ENCODE peak calls at places on chromosome 11, in ten cellular contexts. O is upper lobe of left lung, G is A549, L is H1, T is GM12878, K is ovary, J is transverse colon, F is tibial nerve, H is stomach, Q is suprapubic skin. B is an unnamed sample.
A peak's percentile ranks its signal among the peaks of the same experiment; 100 is the strongest.

GRCh38 chr11:107494036-107494435 is 36.4 kb upstream of the CWF19L2 start:
- DNase-seq in O (no peak), F (no peak), L (no peak), J (no peak), G (no peak), H (no peak), K (no peak), T (no peak), Q (no peak), B (no peak)

GRCh38 chr11:122197055-122197987 is 81.3 kb upstream of the BLID start:
- DNase-seq in O (no peak), K (peak; percentile 39), L (no peak), G (peak; percentile 87), F (no peak), Q (no peak), J (no peak), H (no peak), T (no peak), B (no peak)

GRCh38 chr11:104534268-104534667 is 364.0 kb downstream of the CASP12 start:
- DNase-seq in Q (no peak), J (no peak), K (no peak), T (no peak), G (peak; percentile 26), F (no peak), H (no peak), O (no peak), L (no peak), B (no peak)

GRCh38 chr11:76602431-76602861 is 68.1 kb downstream of the LRRC32 start:
- DNase-seq in G (no peak), L (peak; percentile 33), T (no peak), H (no peak), J (peak; percentile 82), F (no peak), O (peak; percentile 49), Q (peak; percentile 87), K (peak; percentile 84), B (no peak)

GRCh38 chr11:101715281-101715680 is 131.5 kb upstream of the TRPC6 start:
- DNase-seq in L (no peak), F (no peak), Q (no peak), H (no peak), J (no peak), T (no peak), G (no peak), K (no peak), O (no peak), B (no peak)

GRCh38 chr11:92787638-92788037 is 181.8 kb upstream of the MTNR1B start:
- DNase-seq in H (no peak), G (no peak), T (no peak), L (no peak), Q (no peak), K (no peak), J (no peak), O (no peak), F (no peak), B (no peak)

GRCh38 chr11:96337541-96338530 is 5.2 kb downstream of the MAML2 start:
- DNase-seq in J (no peak), F (no peak), O (peak; percentile 79), L (no peak), K (no peak), T (no peak), G (no peak), Q (no peak), H (no peak), B (no peak)

GRCh38 chr11:45674481-45675190 is 9.2 kb upstream of the CHST1 start:
- DNase-seq in F (no peak), H (no peak), T (no peak), L (no peak), G (no peak), O (no peak), K (no peak), Q (no peak), J (no peak), B (peak; percentile 56)

GRCh38 chr11:113384551-113384950 is 3.0 kb upstream of the ANKK1 start:
- DNase-seq in T (no peak), J (no peak), H (no peak), O (peak; percentile 31), F (no peak), L (no peak), Q (no peak), G (peak; percentile 7), K (no peak), B (no peak)

GRCh38 chr11:18265949-18266348 is at the start of gene SAA1:
- DNase-seq in F (no peak), J (no peak), G (no peak), K (no peak), H (no peak), T (no peak), Q (no peak), L (no peak), O (peak; percentile 45), B (no peak)

GRCh38 chr11:45560935-45561330 is 104.5 kb downstream of the CHST1 start:
- DNase-seq in T (no peak), Q (no peak), L (no peak), K (no peak), F (no peak), H (no peak), J (no peak), O (no peak), G (no peak), B (no peak)

GRCh38 chr11:94740083-94740974 is 27.8 kb upstream of the AMOTL1 start:
- DNase-seq in J (peak; percentile 24), F (peak; percentile 40), L (peak; percentile 75), T (no peak), G (no peak), Q (peak; percentile 79), O (no peak), H (no peak), K (peak; percentile 42), B (peak; percentile 85)

GRCh38 chr11:22192642-22193347 is at the start of gene ANO5:
- DNase-seq in F (no peak), J (peak; percentile 74), Q (peak; percentile 55), K (peak; percentile 36), G (peak; percentile 73), H (peak; percentile 78), O (peak; percentile 64), T (no peak), L (peak; percentile 87), B (peak; percentile 81)

GRCh38 chr11:47998733-47999359 is 18.5 kb downstream of the PTPRJ start:
- DNase-seq in J (peak; percentile 56), K (no peak), F (no peak), O (no peak), T (no peak), Q (no peak), H (no peak), L (no peak), G (peak; percentile 75), B (no peak)
- H3K4me1 ChIP-seq in J (peaks cover 18% of the 10 kb centered on the region), K (no peaks in the 10 kb centered on the region), F (no peaks in the 10 kb centered on the region), O (peaks cover 18% of the 10 kb centered on the region), T (peaks cover 45% of the 10 kb centered on the region), Q (peaks cover 28% of the 10 kb centered on the region), H (peaks cover 59% of the 10 kb centered on the region), L (peaks cover 16% of the 10 kb centered on the region), G (peaks cover 97% of the 10 kb centered on the region), B (peaks cover 27% of the 10 kb centered on the region)

GRCh38 chr11:36010010-36010740 is 66.3 kb downstream of the LDLRAD3 start:
- DNase-seq in T (no peak), L (no peak), O (no peak), H (no peak), G (no peak), K (no peak), Q (no peak), F (no peak), J (no peak), B (no peak)
- TF ChIP-seq EP300 in T (no peak), L (no peak), O (no peak), H (no peak), G (no peak), K (no peak), Q (no peak), F (no peak), J (no peak), B (no peak)

DNA sequence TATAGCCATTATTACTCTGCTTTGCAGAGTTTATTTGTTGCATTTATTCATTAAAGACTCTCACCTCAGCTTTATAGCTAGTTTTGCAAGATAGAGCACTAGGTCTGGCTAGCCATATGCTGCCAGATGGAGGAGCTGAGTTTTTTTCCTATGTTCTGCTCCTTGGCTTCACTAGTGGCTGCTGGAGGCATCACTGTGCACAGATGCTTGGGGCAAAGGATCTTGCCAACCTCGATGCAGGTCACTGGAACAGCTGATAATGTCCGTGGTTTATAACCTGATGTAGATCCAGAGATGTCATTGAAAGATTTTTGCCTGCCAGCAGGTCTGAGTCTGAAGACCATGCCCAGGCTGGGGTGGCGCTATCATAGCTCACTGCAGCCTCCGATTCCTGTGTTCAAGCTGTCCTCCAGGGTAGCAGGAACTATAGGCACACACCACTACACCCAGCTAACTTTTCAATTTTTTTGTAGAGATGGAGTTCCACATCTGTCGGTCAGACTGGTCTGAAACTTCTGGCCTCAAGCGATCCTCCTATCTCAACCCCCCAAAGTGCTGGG is 63.2 kb downstream of the PACS1 start:
- DNase-seq in J (no peak), K (no peak), T (no peak), Q (no peak), G (no peak), F (no peak), H (no peak), L (no peak), O (no peak), B (no peak)
- TF ChIP-seq CTCF in J (no peak), K (no peak), T (no peak), Q (no peak), G (no peak), F (no peak), H (no peak), L (no peak), O (no peak), B (no peak)

DNA sequence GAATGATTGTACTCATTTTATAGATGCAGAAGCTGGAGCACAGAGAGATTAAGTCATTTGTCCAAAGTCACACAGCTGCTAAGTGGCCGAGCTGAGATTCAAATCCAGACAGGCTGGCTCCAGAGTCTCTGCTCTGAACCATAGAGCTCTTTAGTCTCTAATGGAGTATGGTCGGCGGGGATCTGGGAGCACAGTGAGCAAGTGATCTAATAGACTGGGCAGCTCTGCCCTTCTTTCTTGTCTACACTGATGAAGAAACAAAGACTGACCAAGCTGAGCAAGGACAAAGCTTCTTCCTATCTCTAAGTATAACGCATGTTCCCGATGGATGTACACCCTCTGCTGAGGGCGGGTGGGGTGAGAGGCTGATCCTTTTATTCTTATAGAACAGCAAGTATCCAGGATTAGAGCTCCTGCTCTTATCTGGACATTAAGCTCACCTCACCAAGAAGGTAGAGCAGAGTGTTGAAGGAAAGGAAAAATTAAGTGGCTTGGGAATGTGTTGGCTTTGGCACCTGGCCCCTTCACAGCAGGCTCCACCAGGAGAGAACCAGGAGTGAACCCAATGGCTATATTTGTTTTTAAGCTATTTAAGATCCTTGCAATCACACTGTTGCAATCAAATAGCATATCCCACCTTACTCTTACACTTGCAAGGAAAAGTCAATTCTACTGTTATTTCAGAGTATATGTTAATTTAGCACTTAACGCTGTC is 68.7 kb downstream of the ETS1 start:
- DNase-seq in K (no peak), G (no peak), J (no peak), Q (no peak), F (no peak), O (no peak), H (no peak), L (no peak), T (no peak), B (no peak)
- H3K4me1 ChIP-seq in K (peaks cover 21% of the 10 kb centered on the region), G (peaks cover 68% of the 10 kb centered on the region), J (peaks cover 54% of the 10 kb centered on the region), Q (peaks cover 62% of the 10 kb centered on the region), F (no peaks in the 10 kb centered on the region), O (peaks cover 69% of the 10 kb centered on the region), H (peaks cover 77% of the 10 kb centered on the region), L (no peaks in the 10 kb centered on the region), T (peaks cover 10% of the 10 kb centered on the region), B (peaks cover 39% of the 10 kb centered on the region)

B was measured in sigmoid colon.